ENCODE peak calls at places on chromosome 22, in seven cellular contexts. J, T, P, Y, U, A and O are unnamed samples.

GRCh38 chr22:49380095-49380827 is 447.4 kb downstream of the BRD1 start:
- DNase-seq in J (no peak), T (no peak), P (no peak), Y (no peak), U (peak), A (no peak), O (no peak)

GRCh38 chr22:38468761-38469305 is 937 bp downstream of the KDELR3 start:
- DNase-seq in J (no peak), T (peak), P (no peak), Y (no peak), U (no peak), A (no peak), O (no peak)

GRCh38 chr22:24601217-24602104 is 1.5 kb upstream of the GGT1 start:
- DNase-seq in J (no peak), T (no peak), P (no peak), Y (no peak), U (no peak), A (no peak), O (no peak)

GRCh38 chr22:36327922-36328551 is 59.7 kb downstream of the MYH9 start:
- DNase-seq in J (peak), T (peak), P (no peak), Y (no peak), U (no peak), A (no peak), O (no peak)

GRCh38 chr22:24319451-24319850 is 48.8 kb downstream of the SPECC1L start:
- DNase-seq in J (peak), T (no peak), P (no peak), Y (no peak), U (no peak), A (no peak), O (no peak)

GRCh38 chr22:20086763-20087162 is 6.7 kb downstream of the DGCR8 start:
- DNase-seq in J (no peak), T (no peak), P (no peak), Y (no peak), U (no peak), A (no peak), O (no peak)

GRCh38 chr22:47408409-47408808 is 646.0 kb downstream of the TBC1D22A start:
- DNase-seq in J (no peak), T (no peak), P (no peak), Y (no peak), U (peak), A (no peak), O (no peak)

GRCh38 chr22:46969491-46969890 is 207.0 kb downstream of the TBC1D22A start:
- DNase-seq in J (no peak), T (no peak), P (peak), Y (no peak), U (peak), A (no peak), O (no peak)

GRCh38 chr22:20574920-20575353 is 67.5 kb downstream of the MED15 start:
- DNase-seq in J (no peak), T (no peak), P (no peak), Y (no peak), U (no peak), A (no peak), O (no peak)

GRCh38 chr22:27494821-27495220 is 306.7 kb downstream of the MN1 start:
- DNase-seq in J (no peak), T (no peak), P (no peak), Y (no peak), U (no peak), A (no peak), O (no peak)